ENCODE peak calls at places on chromosomes 16 and 17, in four cellular contexts. One of them, this sample, is unnamed.

GRCh38 chr16:73568769-73569168 is 520.8 kb upstream of the ZFHX3 start:
- DNase-seq in HTR-8/SVneo: no peak
- DNase-seq in left cardiac atrium: no peak
- DNase-seq in T1000: no peak
- DNase-seq in this sample: no peak

GRCh38 chr16:22313876-22314470 is 16.8 kb downstream of the POLR3E start:
- DNase-seq in HTR-8/SVneo: no peak
- DNase-seq in left cardiac atrium: no peak
- DNase-seq in T1000: no peak
- DNase-seq in this sample: no peak

GRCh38 chr17:57294629-57295501 is 38.5 kb downstream of the MSI2 start:
- DNase-seq in left cardiac atrium: no peak
- DNase-seq in HTR-8/SVneo: peak
- DNase-seq in T1000: no peak
- DNase-seq in this sample: no peak

GRCh38 chr16:27317320-27317719 is 3.5 kb downstream of the IL4R start:
- DNase-seq in T1000: no peak
- DNase-seq in HTR-8/SVneo: no peak
- DNase-seq in left cardiac atrium: no peak
- DNase-seq in this sample: no peak

GRCh38 chr16:2511128-2511785 is 2.5 kb upstream of the ATP6V0C start:
- DNase-seq in HTR-8/SVneo: no peak
- DNase-seq in left cardiac atrium: peak
- DNase-seq in T1000: peak
- DNase-seq in this sample: no peak

GRCh38 chr16:70430667-70431536 is 8.0 kb downstream of the ST3GAL2 start:
- DNase-seq in T1000: no peak
- DNase-seq in HTR-8/SVneo: no peak
- DNase-seq in left cardiac atrium: no peak
- DNase-seq in this sample: peak

GRCh38 chr16:58098207-58099096 is 30.7 kb downstream of the CFAP20 start:
- DNase-seq in HTR-8/SVneo: no peak
- DNase-seq in left cardiac atrium: no peak
- DNase-seq in T1000: peak
- DNase-seq in this sample: no peak

GRCh38 chr17:9959377-9959981 is 54.4 kb upstream of the RCVRN start:
- DNase-seq in left cardiac atrium: no peak
- DNase-seq in T1000: no peak
- DNase-seq in HTR-8/SVneo: peak
- DNase-seq in this sample: peak

GRCh38 chr16:89368604-89369249 is 121.6 kb downstream of the ANKRD11 start:
- DNase-seq in left cardiac atrium: no peak
- DNase-seq in T1000: no peak
- DNase-seq in HTR-8/SVneo: no peak
- DNase-seq in this sample: no peak

GRCh38 chr17:76199466-76199865 is 40.8 kb downstream of the RNF157 start:
- DNase-seq in left cardiac atrium: no peak
- DNase-seq in T1000: no peak
- DNase-seq in HTR-8/SVneo: no peak
- DNase-seq in this sample: no peak

GRCh38 chr17:21510686-21511367 is 134.7 kb downstream of the KCNJ12 start:
- DNase-seq in HTR-8/SVneo: no peak
- DNase-seq in left cardiac atrium: no peak
- DNase-seq in T1000: no peak
- DNase-seq in this sample: no peak

GRCh38 chr17:72466199-72466598 is 345.4 kb downstream of the SOX9 start:
- DNase-seq in left cardiac atrium: no peak
- DNase-seq in T1000: peak
- DNase-seq in HTR-8/SVneo: peak
- DNase-seq in this sample: no peak

GRCh38 chr16:17381784-17382183 is 89.0 kb downstream of the XYLT1 start:
- DNase-seq in HTR-8/SVneo: no peak
- DNase-seq in T1000: no peak
- DNase-seq in left cardiac atrium: no peak
- DNase-seq in this sample: no peak

GRCh38 chr17:33385713-33386112 is 92.6 kb upstream of the ASIC2 start:
- DNase-seq in HTR-8/SVneo: no peak
- DNase-seq in T1000: no peak
- DNase-seq in left cardiac atrium: no peak
- DNase-seq in this sample: no peak

GRCh38 chr16:50178397-50179018 is 25.4 kb downstream of the TENT4B start:
- DNase-seq in HTR-8/SVneo: no peak
- DNase-seq in left cardiac atrium: no peak
- DNase-seq in T1000: no peak
- DNase-seq in this sample: no peak

GRCh38 chr16:85819245-85819644 is 19.8 kb downstream of the COX4I1 start:
- DNase-seq in left cardiac atrium: peak
- DNase-seq in T1000: peak
- DNase-seq in HTR-8/SVneo: peak
- DNase-seq in this sample: peak

GRCh38 chr16:405548-406506 is 4.1 kb downstream of the DECR2 start:
- DNase-seq in left cardiac atrium: no peak
- DNase-seq in T1000: no peak
- DNase-seq in HTR-8/SVneo: no peak
- DNase-seq in this sample: no peak

GRCh38 chr17:17235212-17236174 is 1.5 kb downstream of the FLCN start:
- DNase-seq in left cardiac atrium: no peak
- DNase-seq in T1000: no peak
- DNase-seq in HTR-8/SVneo: no peak
- DNase-seq in this sample: no peak

GRCh38 chr17:69874220-69874670 is 200.8 kb upstream of the KCNJ16 start:
- DNase-seq in HTR-8/SVneo: no peak
- DNase-seq in left cardiac atrium: no peak
- DNase-seq in T1000: peak
- DNase-seq in this sample: no peak

GRCh38 chr17:1031711-1032110 is 34.8 kb downstream of the TIMM22 start:
- DNase-seq in HTR-8/SVneo: no peak
- DNase-seq in left cardiac atrium: peak
- DNase-seq in T1000: no peak
- DNase-seq in this sample: no peak

GRCh38 chr16:15682105-15682570 is 32.1 kb downstream of the NDE1 start:
- DNase-seq in HTR-8/SVneo: peak
- DNase-seq in left cardiac atrium: peak
- DNase-seq in T1000: peak
- DNase-seq in this sample: no peak

GRCh38 chr17:40340880-40341807 is 23.4 kb downstream of the GJD3 start:
- DNase-seq in left cardiac atrium: peak
- DNase-seq in T1000: peak
- DNase-seq in HTR-8/SVneo: peak
- DNase-seq in this sample: no peak

GRCh38 chr16:14172200-14172805 is 101.2 kb downstream of the MRTFB start:
- DNase-seq in T1000: no peak
- DNase-seq in HTR-8/SVneo: peak
- DNase-seq in left cardiac atrium: no peak
- DNase-seq in this sample: peak

GRCh38 chr17:18225562-18226283 is at the start of gene LLGL1:
- DNase-seq in HTR-8/SVneo: no peak
- DNase-seq in left cardiac atrium: no peak
- DNase-seq in T1000: no peak
- DNase-seq in this sample: no peak

GRCh38 chr17:51540151-51540550 is 279.8 kb downstream of the UTP18 start:
- DNase-seq in HTR-8/SVneo: no peak
- DNase-seq in T1000: no peak
- DNase-seq in left cardiac atrium: no peak
- DNase-seq in this sample: peak

GRCh38 chr16:23365602-23366240 is 63.6 kb downstream of the SCNN1B start:
- DNase-seq in HTR-8/SVneo: no peak
- DNase-seq in left cardiac atrium: no peak
- DNase-seq in T1000: no peak
- DNase-seq in this sample: no peak

GRCh38 chr16:85396879-85397871 is 215.9 kb upstream of the GSE1 start:
- DNase-seq in left cardiac atrium: peak
- DNase-seq in T1000: no peak
- DNase-seq in HTR-8/SVneo: no peak
- DNase-seq in this sample: peak

GRCh38 chr16:3027488-3027795 is 3.6 kb downstream of the THOC6 start:
- DNase-seq in T1000: no peak
- DNase-seq in HTR-8/SVneo: no peak
- DNase-seq in left cardiac atrium: no peak
- DNase-seq in this sample: no peak

GRCh38 chr16:83965444-83966152 is 2.4 kb upstream of the NECAB2 start:
- DNase-seq in T1000: no peak
- DNase-seq in left cardiac atrium: peak
- DNase-seq in HTR-8/SVneo: no peak
- DNase-seq in this sample: no peak

GRCh38 chr16:15509051-15509592 is 74.7 kb downstream of the BMERB1 start:
- DNase-seq in left cardiac atrium: no peak
- DNase-seq in T1000: no peak
- DNase-seq in HTR-8/SVneo: no peak
- DNase-seq in this sample: no peak

GRCh38 chr17:56929362-56929969 is 15.6 kb upstream of the TRIM25 start:
- DNase-seq in T1000: no peak
- DNase-seq in HTR-8/SVneo: no peak
- DNase-seq in left cardiac atrium: no peak
- DNase-seq in this sample: peak

GRCh38 chr16:84141143-84141670 is 3.8 kb downstream of the HSDL1 start:
- DNase-seq in HTR-8/SVneo: no peak
- DNase-seq in left cardiac atrium: no peak
- DNase-seq in T1000: no peak
- DNase-seq in this sample: no peak

GRCh38 chr17:28643979-28644781 is 778 bp downstream of the BLTP2 start:
- DNase-seq in HTR-8/SVneo: peak
- DNase-seq in T1000: no peak
- DNase-seq in left cardiac atrium: peak
- DNase-seq in this sample: peak

GRCh38 chr17:7704601-7705268 is at the start of gene EFNB3:
- DNase-seq in T1000: no peak
- DNase-seq in HTR-8/SVneo: peak
- DNase-seq in left cardiac atrium: no peak
- DNase-seq in this sample: no peak

GRCh38 chr17:6998855-6999508 is 3.1 kb downstream of the ALOX12 start:
- DNase-seq in T1000: no peak
- DNase-seq in left cardiac atrium: no peak
- DNase-seq in HTR-8/SVneo: no peak
- DNase-seq in this sample: no peak

GRCh38 chr16:81565633-81566032 is 121.0 kb downstream of the CMIP start:
- DNase-seq in T1000: no peak
- DNase-seq in left cardiac atrium: no peak
- DNase-seq in HTR-8/SVneo: no peak
- DNase-seq in this sample: no peak

GRCh38 chr17:44219636-44220210 is at the start of gene UBTF:
- DNase-seq in T1000: peak
- DNase-seq in left cardiac atrium: peak
- DNase-seq in HTR-8/SVneo: peak
- DNase-seq in this sample: no peak